ENCODE peak calls at places on chromosome 15, in nine cellular contexts. One of them, this sample, is unnamed.
A peak's percentile ranks its signal among the peaks of the same experiment; 100 is the strongest.

GRCh38 chr15:60744826-60745225 is 265.9 kb upstream of the ICE2 start:
- DNase-seq in NCI-H2029: no peak
- DNase-seq in naive thymus-derived CD4-positive, alpha-beta T cell: no peak
- DNase-seq in OCI-LY7: no peak
- DNase-seq in activated CD8-positive, alpha-beta memory T cell treated with anti-CD3 and anti-CD28 coated beads for 24 hours: no peak
- DNase-seq in lung: no peak
- DNase-seq in iris pigment epithelial cell: no peak
- DNase-seq in type B pancreatic cell: no peak
- DNase-seq in GM12865: no peak
- DNase-seq in this sample: no peak

GRCh38 chr15:98914626-98915025 is 93.0 kb downstream of the PGPEP1L start:
- DNase-seq in GM12865: no peak
- DNase-seq in type B pancreatic cell: no peak
- DNase-seq in iris pigment epithelial cell: peak; percentile 86
- DNase-seq in naive thymus-derived CD4-positive, alpha-beta T cell: no peak
- DNase-seq in lung: no peak
- DNase-seq in NCI-H2029: no peak
- DNase-seq in activated CD8-positive, alpha-beta memory T cell treated with anti-CD3 and anti-CD28 coated beads for 24 hours: no peak
- DNase-seq in OCI-LY7: no peak
- DNase-seq in this sample: no peak

GRCh38 chr15:50247819-50248650 is 17.5 kb downstream of the HDC start:
- DNase-seq in NCI-H2029: no peak
- DNase-seq in lung: no peak
- DNase-seq in GM12865: peak; percentile 73
- DNase-seq in type B pancreatic cell: no peak
- DNase-seq in naive thymus-derived CD4-positive, alpha-beta T cell: peak; percentile 58
- DNase-seq in activated CD8-positive, alpha-beta memory T cell treated with anti-CD3 and anti-CD28 coated beads for 24 hours: no peak
- DNase-seq in OCI-LY7: no peak
- DNase-seq in iris pigment epithelial cell: peak; percentile 23
- DNase-seq in this sample: peak; percentile 1

GRCh38 chr15:38992541-38993334 is 428.1 kb upstream of the RASGRP1 start:
- DNase-seq in NCI-H2029: no peak
- DNase-seq in naive thymus-derived CD4-positive, alpha-beta T cell: no peak
- DNase-seq in GM12865: no peak
- DNase-seq in type B pancreatic cell: no peak
- DNase-seq in activated CD8-positive, alpha-beta memory T cell treated with anti-CD3 and anti-CD28 coated beads for 24 hours: no peak
- DNase-seq in lung: no peak
- DNase-seq in iris pigment epithelial cell: peak; percentile 36
- DNase-seq in OCI-LY7: no peak
- DNase-seq in this sample: no peak

GRCh38 chr15:70720228-70721016 is 42.9 kb downstream of the UACA start:
- DNase-seq in activated CD8-positive, alpha-beta memory T cell treated with anti-CD3 and anti-CD28 coated beads for 24 hours: no peak
- DNase-seq in type B pancreatic cell: no peak
- DNase-seq in GM12865: no peak
- DNase-seq in iris pigment epithelial cell: no peak
- DNase-seq in NCI-H2029: no peak
- DNase-seq in lung: no peak
- DNase-seq in naive thymus-derived CD4-positive, alpha-beta T cell: no peak
- DNase-seq in OCI-LY7: no peak
- DNase-seq in this sample: no peak

GRCh38 chr15:48433226-48433886 is 102.1 kb downstream of the DUT start:
- DNase-seq in type B pancreatic cell: no peak
- DNase-seq in lung: no peak
- DNase-seq in GM12865: peak; percentile 50
- DNase-seq in OCI-LY7: no peak
- DNase-seq in NCI-H2029: no peak
- DNase-seq in activated CD8-positive, alpha-beta memory T cell treated with anti-CD3 and anti-CD28 coated beads for 24 hours: no peak
- DNase-seq in iris pigment epithelial cell: peak; percentile 66
- DNase-seq in naive thymus-derived CD4-positive, alpha-beta T cell: no peak
- DNase-seq in this sample: no peak

GRCh38 chr15:69125236-69125635 is 35.2 kb upstream of the GLCE start:
- DNase-seq in NCI-H2029: no peak
- DNase-seq in OCI-LY7: no peak
- DNase-seq in GM12865: no peak
- DNase-seq in iris pigment epithelial cell: no peak
- DNase-seq in type B pancreatic cell: no peak
- DNase-seq in lung: no peak
- DNase-seq in activated CD8-positive, alpha-beta memory T cell treated with anti-CD3 and anti-CD28 coated beads for 24 hours: no peak
- DNase-seq in naive thymus-derived CD4-positive, alpha-beta T cell: no peak
- DNase-seq in this sample: no peak

GRCh38 chr15:49428392-49429095 is 5.5 kb downstream of the FGF7 start:
- DNase-seq in NCI-H2029: no peak
- DNase-seq in OCI-LY7: no peak
- DNase-seq in type B pancreatic cell: no peak
- DNase-seq in activated CD8-positive, alpha-beta memory T cell treated with anti-CD3 and anti-CD28 coated beads for 24 hours: no peak
- DNase-seq in GM12865: no peak
- DNase-seq in iris pigment epithelial cell: peak; percentile 65
- DNase-seq in naive thymus-derived CD4-positive, alpha-beta T cell: no peak
- DNase-seq in lung: no peak
- DNase-seq in this sample: no peak

GRCh38 chr15:76147906-76148553 is 88.2 kb downstream of the TMEM266 start:
- DNase-seq in activated CD8-positive, alpha-beta memory T cell treated with anti-CD3 and anti-CD28 coated beads for 24 hours: peak; percentile 87
- DNase-seq in lung: peak; percentile 47
- DNase-seq in naive thymus-derived CD4-positive, alpha-beta T cell: peak; percentile 45
- DNase-seq in type B pancreatic cell: no peak
- DNase-seq in OCI-LY7: peak; percentile 65
- DNase-seq in GM12865: peak; percentile 65
- DNase-seq in iris pigment epithelial cell: peak; percentile 32
- DNase-seq in NCI-H2029: no peak
- DNase-seq in this sample: peak; percentile 54

GRCh38 chr15:76503121-76503520 is 166.5 kb downstream of the ISL2 start:
- DNase-seq in NCI-H2029: no peak
- DNase-seq in type B pancreatic cell: no peak
- DNase-seq in activated CD8-positive, alpha-beta memory T cell treated with anti-CD3 and anti-CD28 coated beads for 24 hours: no peak
- DNase-seq in naive thymus-derived CD4-positive, alpha-beta T cell: no peak
- DNase-seq in OCI-LY7: no peak
- DNase-seq in GM12865: no peak
- DNase-seq in iris pigment epithelial cell: no peak
- DNase-seq in lung: no peak
- DNase-seq in this sample: no peak

GRCh38 chr15:74038707-74039655 is 43.4 kb downstream of the GOLGA6A start:
- DNase-seq in NCI-H2029: no peak
- DNase-seq in lung: no peak
- DNase-seq in GM12865: no peak
- DNase-seq in iris pigment epithelial cell: no peak
- DNase-seq in OCI-LY7: no peak
- DNase-seq in naive thymus-derived CD4-positive, alpha-beta T cell: no peak
- DNase-seq in type B pancreatic cell: no peak
- DNase-seq in activated CD8-positive, alpha-beta memory T cell treated with anti-CD3 and anti-CD28 coated beads for 24 hours: no peak
- DNase-seq in this sample: no peak

GRCh38 chr15:70617076-70617910 is 146.1 kb downstream of the UACA start:
- DNase-seq in NCI-H2029: peak; percentile 59
- DNase-seq in activated CD8-positive, alpha-beta memory T cell treated with anti-CD3 and anti-CD28 coated beads for 24 hours: no peak
- DNase-seq in naive thymus-derived CD4-positive, alpha-beta T cell: no peak
- DNase-seq in type B pancreatic cell: peak; percentile 11
- DNase-seq in lung: no peak
- DNase-seq in GM12865: no peak
- DNase-seq in iris pigment epithelial cell: no peak
- DNase-seq in OCI-LY7: no peak
- DNase-seq in this sample: no peak

GRCh38 chr15:49530106-49530505 is 90.5 kb downstream of the FAM227B start:
- DNase-seq in OCI-LY7: no peak
- DNase-seq in type B pancreatic cell: no peak
- DNase-seq in lung: no peak
- DNase-seq in activated CD8-positive, alpha-beta memory T cell treated with anti-CD3 and anti-CD28 coated beads for 24 hours: no peak
- DNase-seq in naive thymus-derived CD4-positive, alpha-beta T cell: no peak
- DNase-seq in GM12865: no peak
- DNase-seq in iris pigment epithelial cell: peak; percentile 75
- DNase-seq in NCI-H2029: no peak
- DNase-seq in this sample: no peak

GRCh38 chr15:63000706-63001105 is 41.8 kb upstream of the TPM1 start:
- DNase-seq in lung: no peak
- DNase-seq in type B pancreatic cell: no peak
- DNase-seq in iris pigment epithelial cell: no peak
- DNase-seq in naive thymus-derived CD4-positive, alpha-beta T cell: no peak
- DNase-seq in GM12865: no peak
- DNase-seq in NCI-H2029: no peak
- DNase-seq in activated CD8-positive, alpha-beta memory T cell treated with anti-CD3 and anti-CD28 coated beads for 24 hours: no peak
- DNase-seq in OCI-LY7: no peak
- DNase-seq in this sample: no peak

GRCh38 chr15:37792351-37792750 is 142.1 kb upstream of the TMCO5A start:
- DNase-seq in iris pigment epithelial cell: peak; percentile 60
- DNase-seq in lung: no peak
- DNase-seq in naive thymus-derived CD4-positive, alpha-beta T cell: no peak
- DNase-seq in activated CD8-positive, alpha-beta memory T cell treated with anti-CD3 and anti-CD28 coated beads for 24 hours: no peak
- DNase-seq in GM12865: no peak
- DNase-seq in type B pancreatic cell: no peak
- DNase-seq in OCI-LY7: no peak
- DNase-seq in NCI-H2029: no peak
- DNase-seq in this sample: no peak

GRCh38 chr15:52018244-52018643 is 775 bp upstream of the MAPK6 start:
- DNase-seq in OCI-LY7: no peak
- DNase-seq in activated CD8-positive, alpha-beta memory T cell treated with anti-CD3 and anti-CD28 coated beads for 24 hours: no peak
- DNase-seq in GM12865: no peak
- DNase-seq in naive thymus-derived CD4-positive, alpha-beta T cell: no peak
- DNase-seq in iris pigment epithelial cell: peak; percentile 84
- DNase-seq in type B pancreatic cell: no peak
- DNase-seq in lung: no peak
- DNase-seq in NCI-H2029: no peak
- DNase-seq in this sample: no peak

GRCh38 chr15:98583758-98584157 is 64.6 kb upstream of the IGF1R start:
- DNase-seq in naive thymus-derived CD4-positive, alpha-beta T cell: no peak
- DNase-seq in lung: no peak
- DNase-seq in OCI-LY7: no peak
- DNase-seq in iris pigment epithelial cell: no peak
- DNase-seq in activated CD8-positive, alpha-beta memory T cell treated with anti-CD3 and anti-CD28 coated beads for 24 hours: no peak
- DNase-seq in GM12865: no peak
- DNase-seq in NCI-H2029: no peak
- DNase-seq in type B pancreatic cell: no peak
- DNase-seq in this sample: no peak

GRCh38 chr15:52183562-52184173 is 7.5 kb downstream of the GNB5 start:
- DNase-seq in activated CD8-positive, alpha-beta memory T cell treated with anti-CD3 and anti-CD28 coated beads for 24 hours: no peak
- DNase-seq in iris pigment epithelial cell: peak; percentile 44
- DNase-seq in NCI-H2029: no peak
- DNase-seq in GM12865: peak; percentile 51
- DNase-seq in type B pancreatic cell: no peak
- DNase-seq in lung: no peak
- DNase-seq in naive thymus-derived CD4-positive, alpha-beta T cell: no peak
- DNase-seq in OCI-LY7: peak; percentile 75
- DNase-seq in this sample: no peak

GRCh38 chr15:34367128-34368081 is at the start of gene LPCAT4:
- DNase-seq in GM12865: peak; percentile 98
- DNase-seq in lung: peak; percentile 86
- DNase-seq in type B pancreatic cell: peak; percentile 90
- DNase-seq in NCI-H2029: peak; percentile 36
- DNase-seq in activated CD8-positive, alpha-beta memory T cell treated with anti-CD3 and anti-CD28 coated beads for 24 hours: peak; percentile 93
- DNase-seq in naive thymus-derived CD4-positive, alpha-beta T cell: peak; percentile 90
- DNase-seq in OCI-LY7: peak; percentile 95
- DNase-seq in iris pigment epithelial cell: peak; percentile 90
- DNase-seq in this sample: peak; percentile 82